ENCODE peak calls at places on chromosomes 6 and 20, in ten cellular contexts. W is cardiac fibroblast, Q is small intestine, L is DND-41, Z is GM23338, H is pancreas, Y is body of pancreas, A is transverse colon, P is GM23248, E is dorsolateral prefrontal cortex. R is an unnamed sample.

GRCh38 chr20:9417665-9418064 is 96.7 kb upstream of the LAMP5 start:
- DNase-seq in H (no peak), W (peak), E (no peak), A (no peak), Z (no peak), P (peak), Y (no peak), L (no peak), Q (no peak), R (no peak)

GRCh38 chr6:143673638-143674037 is 4.1 kb upstream of the PHACTR2 start:
- DNase-seq in Z (peak), Y (no peak), W (peak), E (no peak), H (no peak), P (peak), A (peak), Q (peak), L (no peak), R (no peak)

GRCh38 chr6:37256692-37257319 is 766 bp upstream of the TBC1D22B start:
- DNase-seq in Z (no peak), Q (no peak), W (peak), A (no peak), Y (no peak), L (no peak), H (no peak), E (no peak), P (peak), R (no peak)

GRCh38 chr20:8860011-8860495 is 208.8 kb upstream of the PLCB4 start:
- DNase-seq in E (no peak), Q (no peak), Y (no peak), P (peak), H (no peak), A (no peak), L (no peak), Z (no peak), W (peak), R (no peak)

GRCh38 chr6:15312500-15312899 is 66.6 kb downstream of the JARID2 start:
- DNase-seq in A (no peak), Z (no peak), Y (no peak), W (peak), P (peak), H (no peak), Q (no peak), E (no peak), L (no peak), R (no peak)

GRCh38 chr6:122107256-122107655 is 292.2 kb upstream of the HSF2 start:
- DNase-seq in Z (no peak), P (no peak), E (no peak), H (no peak), L (no peak), A (no peak), W (no peak), Q (no peak), Y (peak), R (no peak)

GRCh38 chr6:38161331-38161730 is 341.8 kb downstream of the ZFAND3 start:
- DNase-seq in Y (no peak), Q (no peak), Z (no peak), E (no peak), P (no peak), H (no peak), W (no peak), A (no peak), L (no peak), R (no peak)

GRCh38 chr6:170107606-170108222 is 183.2 kb downstream of the DLL1 start:
- DNase-seq in Q (no peak), A (no peak), E (peak), H (no peak), P (no peak), W (no peak), Z (no peak), Y (no peak), L (no peak), R (no peak)

GRCh38 chr6:81996414-81996813 is 243.9 kb upstream of the TENT5A start:
- DNase-seq in A (no peak), P (peak), L (no peak), Y (no peak), Q (no peak), H (no peak), W (peak), E (no peak), Z (no peak), R (no peak)

GRCh38 chr6:122657601-122658000 is 47.4 kb downstream of the PKIB start:
- DNase-seq in H (no peak), E (no peak), W (no peak), Q (peak), Y (no peak), A (no peak), Z (no peak), L (no peak), P (no peak), R (no peak)

GRCh38 chr6:99344289-99344688 is 5.2 kb downstream of the FAXC start:
- DNase-seq in Z (peak), E (no peak), L (no peak), Y (no peak), Q (no peak), A (no peak), H (no peak), W (peak), P (peak), R (no peak)

GRCh38 chr20:45822863-45823262 is 4.2 kb downstream of the TNNC2 start:
- DNase-seq in E (peak), L (no peak), Y (peak), W (peak), P (peak), Z (peak), A (peak), Q (peak), H (peak), R (peak)

GRCh38 chr6:125002090-125002741 is 40.0 kb downstream of the RNF217 start:
- DNase-seq in E (no peak), A (no peak), P (no peak), Q (peak), W (peak), Y (no peak), L (no peak), Z (peak), H (no peak), R (no peak)

GRCh38 chr6:139161817-139162284 is 27.0 kb downstream of the HECA start:
- DNase-seq in Y (no peak), P (peak), H (no peak), A (no peak), Z (no peak), E (no peak), W (no peak), Q (peak), L (no peak), R (no peak)

GRCh38 chr20:15902493-15902892 is 670.8 kb downstream of the KIF16B start:
- DNase-seq in Y (no peak), W (no peak), Z (peak), Q (no peak), E (no peak), L (peak), H (no peak), A (no peak), P (no peak), R (no peak)

GRCh38 chr20:59515013-59515905 is 89.1 kb upstream of the PHACTR3 start:
- DNase-seq in Q (peak), A (peak), Z (peak), P (peak), Y (peak), H (peak), L (no peak), E (peak), W (peak), R (peak)

GRCh38 chr6:166336847-166337246 is 5.5 kb downstream of the SFT2D1 start:
- DNase-seq in Y (no peak), Q (no peak), H (no peak), P (no peak), A (no peak), E (no peak), L (no peak), Z (no peak), W (no peak), R (no peak)

GRCh38 chr6:138428943-138429616 is 25.1 kb downstream of the HEBP2 start:
- DNase-seq in Q (peak), A (no peak), P (peak), E (no peak), L (no peak), W (peak), Z (peak), H (no peak), Y (peak), R (no peak)

GRCh38 chr6:27280064-27280539 is 32.0 kb downstream of the POM121L2 start:
- DNase-seq in A (no peak), L (no peak), P (peak), Z (peak), Q (no peak), Y (peak), W (peak), H (no peak), E (no peak), R (no peak)

GRCh38 chr20:6079011-6079410 is 25.2 kb upstream of the LRRN4 start:
- DNase-seq in W (no peak), P (no peak), A (no peak), Z (no peak), E (no peak), L (no peak), H (no peak), Y (no peak), Q (no peak), R (no peak)

GRCh38 chr6:84728602-84729001 is 35.8 kb downstream of the TBX18 start:
- DNase-seq in Q (no peak), L (no peak), E (no peak), H (no peak), P (peak), A (no peak), W (peak), Y (no peak), Z (peak), R (no peak)

GRCh38 chr6:35091353-35092083 is 49.6 kb downstream of the TCP11 start:
- DNase-seq in A (no peak), H (no peak), P (peak), L (no peak), Y (no peak), Z (no peak), E (no peak), W (no peak), Q (no peak), R (no peak)

GRCh38 chr6:11398451-11399326 is 138.9 kb upstream of the TMEM170B start:
- DNase-seq in Q (peak), Y (no peak), P (no peak), A (no peak), Z (no peak), H (no peak), L (no peak), W (no peak), E (no peak), R (no peak)

GRCh38 chr6:36874016-36874442 is 574 bp downstream of the PPIL1 start:
- DNase-seq in L (no peak), E (no peak), Y (peak), P (peak), A (peak), Q (no peak), H (no peak), W (peak), Z (no peak), R (peak)

GRCh38 chr20:2871111-2871465 is 2.2 kb upstream of the PTPRA start:
- DNase-seq in Y (no peak), Z (no peak), H (no peak), L (no peak), E (no peak), A (no peak), P (peak), W (peak), Q (no peak), R (no peak)

GRCh38 chr20:19888269-19888669 is 128.9 kb upstream of the NAA20 start:
- DNase-seq in W (peak), P (no peak), A (peak), H (no peak), Q (peak), E (no peak), L (no peak), Y (no peak), Z (no peak), R (no peak)

GRCh38 chr6:136294621-136295020 is 5.0 kb upstream of the BCLAF1 start:
- DNase-seq in Y (no peak), W (no peak), L (no peak), A (no peak), P (no peak), E (no peak), Z (no peak), Q (no peak), H (no peak), R (no peak)

GRCh38 chr6:136289327-136289578 is 393 bp downstream of the BCLAF1 start:
- DNase-seq in A (peak), E (peak), Z (peak), W (peak), L (peak), H (peak), P (peak), Y (peak), Q (peak), R (peak)

GRCh38 chr6:136289579-136290405 is at the start of gene BCLAF1:
- DNase-seq in P (peak), H (peak), L (peak), Z (peak), A (peak), W (peak), Q (peak), E (peak), Y (peak), R (peak)

GRCh38 chr6:136288566-136289326 is 900 bp downstream of the BCLAF1 start:
- DNase-seq in H (peak), Y (peak), P (peak), E (peak), Z (peak), A (peak), L (peak), W (peak), Q (peak), R (peak)

DNA sequence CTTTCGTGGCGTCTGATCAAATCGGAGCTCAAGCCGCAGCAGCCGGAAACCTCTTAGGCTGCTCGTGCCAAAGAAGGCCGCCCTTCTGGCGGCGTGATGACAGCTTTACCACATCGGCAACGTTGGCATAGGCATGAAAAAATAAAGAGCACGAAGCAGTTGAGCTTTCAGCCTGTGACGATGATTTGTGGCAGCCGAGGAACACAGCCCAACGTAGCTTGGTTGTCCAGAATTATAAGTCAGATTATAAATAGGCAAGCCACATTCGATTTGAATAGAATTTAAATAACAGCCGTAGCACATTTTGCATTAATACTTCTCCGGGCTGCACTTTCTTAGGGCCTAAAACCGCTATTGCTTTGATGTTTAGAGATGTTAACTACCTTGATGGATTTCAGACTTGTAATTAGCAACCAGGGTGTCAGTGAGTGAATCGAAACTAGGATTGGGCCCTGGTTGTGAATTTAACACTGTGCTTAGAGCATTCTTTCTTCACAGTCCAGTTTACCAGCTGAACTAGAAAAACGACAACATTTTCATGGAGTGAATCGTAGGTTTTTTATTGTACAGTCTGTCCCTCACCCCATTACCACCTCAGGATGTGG is 862 bp upstream of the BCLAF1 start:
- DNase-seq in Y (peak), H (peak), E (peak), Z (peak), W (peak), A (peak), P (peak), Q (peak), L (peak), R (peak)
- H3K4me3 ChIP-seq in Y (no peak), H (peak), E (peak), Z (peak), W (peak), A (peak), P (peak), Q (peak), L (peak), R (peak)

GRCh38 chr6:119076966-119077642 is 1.4 kb downstream of the FAM184A start:
- DNase-seq in Y (no peak), E (no peak), W (peak), L (no peak), P (peak), Q (no peak), A (no peak), Z (no peak), H (no peak), R (no peak)
- H3K4me3 ChIP-seq in Y (no peak), E (peak), W (no peak), L (no peak), P (peak), Q (no peak), A (peak), Z (peak), H (peak), R (peak)

GRCh38 chr6:148830614-148831013 is 83.8 kb downstream of the UST start:
- DNase-seq in Z (no peak), P (peak), A (no peak), Q (no peak), W (no peak), Y (no peak), L (peak), E (no peak), H (no peak), R (no peak)
- H3K4me3 ChIP-seq in Z (no peak), P (no peak), A (no peak), Q (no peak), W (no peak), Y (no peak), L (peak), E (no peak), H (no peak), R (no peak)

GRCh38 chr6:110400208-110400607 is 15.2 kb downstream of the DDO start:
- DNase-seq in Y (no peak), L (no peak), H (no peak), Q (no peak), P (no peak), E (no peak), A (no peak), Z (no peak), W (no peak), R (no peak)
- H3K4me3 ChIP-seq in Y (no peak), L (no peak), H (no peak), Q (no peak), P (peak), E (peak), A (peak), Z (no peak), W (peak), R (peak)

GRCh38 chr6:129645371-129646139 is 64.4 kb downstream of the ARHGAP18 start:
- DNase-seq in Q (no peak), Z (no peak), P (no peak), Y (no peak), H (no peak), A (no peak), E (no peak), L (no peak), W (peak), R (no peak)
- H3K4me3 ChIP-seq in Q (no peak), Z (no peak), P (peak), Y (no peak), H (no peak), A (no peak), E (no peak), L (no peak), W (no peak), R (no peak)

GRCh38 chr20:49909499-49910339 is 5.6 kb downstream of the SPATA2 start:
- DNase-seq in Q (peak), Z (peak), E (peak), L (no peak), W (no peak), H (peak), P (no peak), A (peak), Y (peak), R (peak)
- H3K4me3 ChIP-seq in Q (no peak), Z (no peak), E (peak), L (no peak), W (no peak), H (no peak), P (no peak), A (peak), Y (no peak), R (no peak)

GRCh38 chr6:42367353-42368011 is 84.2 kb downstream of the TRERF1 start:
- DNase-seq in H (no peak), E (no peak), P (no peak), L (no peak), Y (peak), Z (no peak), W (peak), A (peak), Q (peak), R (peak)

GRCh38 chr6:42368156-42368555 is 83.6 kb downstream of the TRERF1 start:
- DNase-seq in E (no peak), A (no peak), Z (no peak), Q (no peak), L (no peak), W (no peak), P (no peak), H (no peak), Y (no peak), R (peak)

GRCh38 chr6:42366999-42367352 is 84.8 kb downstream of the TRERF1 start:
- DNase-seq in H (no peak), E (no peak), A (no peak), Z (no peak), L (no peak), Y (no peak), Q (no peak), P (no peak), W (no peak), R (peak)

GRCh38 chr6:42370323-42370985 is 81.3 kb downstream of the TRERF1 start:
- DNase-seq in A (no peak), Z (no peak), Y (no peak), L (no peak), Q (no peak), W (no peak), P (no peak), H (no peak), E (no peak), R (no peak)

DNA sequence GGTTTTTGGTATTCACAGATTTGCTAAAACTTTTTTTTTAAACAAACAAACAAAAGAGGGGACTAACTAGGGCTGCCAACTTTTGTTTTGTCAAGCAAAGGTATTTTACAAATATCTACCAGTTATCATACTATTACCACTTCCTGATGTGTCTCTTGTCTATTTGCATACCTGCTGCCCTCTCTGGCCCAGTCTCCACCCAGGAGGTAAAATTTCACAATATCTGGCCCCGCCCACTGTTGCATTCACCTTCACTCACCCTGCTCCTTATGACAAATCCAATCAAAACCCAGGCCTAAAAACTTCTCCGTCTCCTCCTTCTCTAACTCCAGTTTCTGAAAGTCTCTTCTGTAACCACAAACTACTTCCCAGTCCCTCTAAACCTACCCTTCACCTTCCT is 82.2 kb downstream of the TRERF1 start:
- DNase-seq in P (no peak), A (peak), E (no peak), Q (peak), Y (no peak), L (no peak), H (no peak), Z (peak), W (no peak), R (no peak)
- H3K4me3 ChIP-seq in P (no peak), A (no peak), E (no peak), Q (no peak), Y (no peak), L (no peak), H (no peak), Z (no peak), W (no peak), R (no peak)

DNA sequence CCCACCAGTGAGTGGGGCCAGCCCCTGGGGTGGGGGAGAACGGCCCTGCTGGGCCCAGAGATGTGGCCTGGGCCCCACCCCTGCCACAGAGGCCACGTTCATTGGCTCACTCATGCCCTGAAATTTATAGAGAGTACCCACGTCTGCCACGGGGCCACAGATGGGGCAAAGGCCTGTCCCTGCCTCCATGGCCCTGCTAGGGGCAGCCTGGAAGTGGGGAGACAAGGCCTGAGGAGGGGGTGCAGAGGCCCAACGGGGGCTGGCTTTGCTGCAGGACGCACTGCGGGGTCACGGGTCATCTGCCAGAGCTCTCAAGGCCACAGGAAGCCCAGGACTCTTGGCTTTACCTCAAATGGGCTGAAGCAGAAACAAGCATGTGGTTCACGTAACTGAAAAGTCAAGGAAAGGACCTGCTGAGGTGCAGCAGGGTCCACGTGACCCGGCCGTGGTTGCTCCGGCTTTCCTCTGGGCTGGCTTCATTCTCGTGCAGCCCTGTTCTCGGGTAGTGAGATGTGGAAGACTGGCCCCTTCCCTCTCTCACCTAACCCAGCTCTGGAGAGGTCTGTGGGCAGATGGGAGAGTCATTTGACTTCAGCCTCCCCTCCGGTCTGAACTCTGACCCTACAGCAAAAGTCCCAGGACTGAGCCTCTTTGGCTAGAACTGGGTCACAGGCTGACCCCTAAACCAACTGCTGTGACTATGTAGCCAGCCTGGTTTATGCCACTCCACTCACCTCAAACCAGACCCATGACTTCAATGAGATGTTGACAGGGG is 1.1 kb upstream of the OSBPL2 start:
- DNase-seq in A (no peak), W (no peak), Q (no peak), E (no peak), P (no peak), Z (no peak), H (peak), L (no peak), Y (no peak), R (no peak)
- H3K4me3 ChIP-seq in A (peak), W (no peak), Q (no peak), E (peak), P (no peak), Z (no peak), H (no peak), L (peak), Y (no peak), R (no peak)

GRCh38 chr6:39808934-39809333 is 16.8 kb downstream of the DAAM2 start:
- DNase-seq in W (no peak), E (no peak), P (no peak), L (no peak), Y (no peak), Q (no peak), Z (no peak), A (no peak), H (no peak), R (no peak)
- H3K4me3 ChIP-seq in W (no peak), E (no peak), P (no peak), L (no peak), Y (no peak), Q (no peak), Z (no peak), A (no peak), H (no peak), R (no peak)